ENCODE peak calls at places on chromosomes 4 and X, in six cellular contexts. I, R, B, S, Y and E are unnamed samples.

GRCh38 chrX:25754399-25754798 is 383.7 kb upstream of the MAGEB18 start:
- DNase-seq in I (no peak), R (no peak), B (no peak), S (no peak), Y (no peak), E (no peak)

GRCh38 chrX:138858946-138859345 is 147.4 kb upstream of the FGF13 start:
- DNase-seq in I (no peak), R (no peak), B (no peak), S (no peak), Y (no peak), E (no peak)

GRCh38 chr4:33649015-33649414 is 2595.3 kb downstream of the ARAP2 start:
- DNase-seq in I (no peak), R (peak; percentile 22), B (no peak), S (no peak), Y (no peak), E (no peak)

GRCh38 chrX:106510713-106511411 is 100.9 kb upstream of the RADX start:
- DNase-seq in I (no peak), R (no peak), B (no peak), S (no peak), Y (no peak), E (no peak)

GRCh38 chr4:68498413-68499007 is 51.2 kb downstream of the TMPRSS11E start:
- DNase-seq in I (no peak), R (peak; percentile 70), B (peak; percentile 61), S (peak; percentile 27), Y (peak; percentile 22), E (peak; percentile 69)

GRCh38 chr4:30399476-30399875 is 320.7 kb upstream of the PCDH7 start:
- DNase-seq in I (no peak), R (no peak), B (no peak), S (no peak), Y (no peak), E (no peak)

GRCh38 chr4:140615451-140615850 is 46.7 kb upstream of the UCP1 start:
- DNase-seq in I (no peak), R (no peak), B (no peak), S (no peak), Y (no peak), E (no peak)

GRCh38 chr4:177070533-177070932 is 239.1 kb upstream of the NEIL3 start:
- DNase-seq in I (no peak), R (no peak), B (no peak), S (no peak), Y (no peak), E (no peak)

GRCh38 chr4:126071346-126072333 is 756.9 kb downstream of the FAT4 start:
- DNase-seq in I (no peak), R (no peak), B (no peak), S (no peak), Y (peak; percentile 10), E (no peak)

GRCh38 chrX:18676470-18676869 is 4.6 kb upstream of the RS1 start:
- DNase-seq in I (no peak), R (no peak), B (peak; percentile 7), S (no peak), Y (no peak), E (peak; percentile 32)